ENCODE peak calls at places on chromosome 22, in six cellular contexts. I is naive thymus-derived CD4-positive, alpha-beta T cell; A is mesenchymal stem cell; F is CD4-positive, alpha-beta memory T cell; D is RWPE2; T is fibroblast of lung. X is an unnamed sample. For H3K9me3 and H3K4me1, the result is how much of the 10 kb centered on the place peaks cover.

GRCh38 chr22:38435010-38435409 is 20.0 kb downstream of the KCNJ4 start:
- DNase-seq in I (no peak), F (no peak), T (no peak), A (no peak), D (no peak), X (no peak)

GRCh38 chr22:35348703-35349102 is 32.2 kb upstream of the HMOX1 start:
- DNase-seq in F (peak), A (no peak), D (no peak), T (no peak), I (no peak), X (no peak)

GRCh38 chr22:41920271-41920976 is 5.5 kb upstream of the SHISA8 start:
- DNase-seq in F (no peak), D (no peak), I (no peak), A (no peak), T (no peak), X (no peak)

GRCh38 chr22:26825960-26826359 is 168.6 kb downstream of the MIAT start:
- DNase-seq in F (no peak), I (no peak), A (no peak), T (no peak), D (no peak), X (no peak)

GRCh38 chr22:35630891-35631290 is 13.8 kb upstream of the MB start:
- DNase-seq in F (no peak), T (no peak), D (no peak), A (no peak), I (no peak), X (no peak)

GRCh38 chr22:25208743-25209505 is 9.3 kb downstream of the CRYBB3 start:
- DNase-seq in A (no peak), D (no peak), I (no peak), F (no peak), T (no peak), X (no peak)

GRCh38 chr22:24506802-24507438 is 11.8 kb downstream of the UPB1 start:
- DNase-seq in I (no peak), F (no peak), D (no peak), A (peak), T (peak), X (peak)

GRCh38 chr22:10741210-10741609 is 4786.8 kb upstream of the OR11H1 start:
- DNase-seq in D (no peak), F (no peak), A (no peak), T (no peak), I (no peak), X (no peak)

GRCh38 chr22:26430600-26430999 is 1.5 kb downstream of the ASPHD2 start:
- DNase-seq in F (no peak), T (no peak), I (no peak), A (no peak), D (no peak), X (no peak)

GRCh38 chr22:26045051-26045450 is 124.2 kb upstream of the SEZ6L start:
- DNase-seq in I (no peak), F (no peak), A (no peak), T (no peak), D (no peak), X (no peak)

GRCh38 chr22:29309332-29310064 is 3.0 kb downstream of the GAS2L1 start:
- DNase-seq in D (peak), F (no peak), A (peak), T (no peak), I (no peak), X (peak)

GRCh38 chr22:47692811-47693210 is 930.4 kb downstream of the TBC1D22A start:
- DNase-seq in T (no peak), I (no peak), F (no peak), D (no peak), A (no peak), X (no peak)

GRCh38 chr22:44942979-44943700 is 66.7 kb downstream of the PHF21B start:
- DNase-seq in D (no peak), A (no peak), I (no peak), T (no peak), F (no peak), X (no peak)
- H3K9me3 ChIP-seq in D (under half), A (under half), I (under half), T (under half), F (under half), X (under half)

GRCh38 chr22:31089101-31090100 is 8.3 kb downstream of the SMTN start:
- DNase-seq in T (peak), F (peak), I (peak), A (peak), D (no peak), X (no peak)

GRCh38 chr22:31092161-31092560 is 11.0 kb downstream of the SMTN start:
- DNase-seq in F (no peak), A (no peak), D (no peak), I (no peak), T (no peak), X (no peak)

GRCh38 chr22:31090217-31091085 is 9.3 kb downstream of the SMTN start:
- DNase-seq in I (no peak), T (no peak), D (no peak), F (no peak), A (no peak), X (no peak)

GRCh38 chr22:31093090-31093850 is 12.2 kb downstream of the SMTN start:
- DNase-seq in A (no peak), D (peak), T (no peak), F (no peak), I (no peak), X (no peak)

GRCh38 chr22:31091106-31091975 is 10.2 kb downstream of the SMTN start:
- DNase-seq in F (no peak), I (no peak), T (no peak), D (peak), A (no peak), X (no peak)
- H3K27ac ChIP-seq in F (no peak), I (no peak), T (no peak), D (no peak), A (no peak), X (no peak)

GRCh38 chr22:46636221-46637002 is 16.2 kb downstream of the GRAMD4 start:
- DNase-seq in A (no peak), D (no peak), F (no peak), I (no peak), T (no peak), X (no peak)

GRCh38 chr22:46639843-46640242 is 19.7 kb downstream of the GRAMD4 start:
- DNase-seq in F (no peak), I (no peak), D (no peak), T (no peak), A (no peak), X (no peak)

GRCh38 chr22:46637711-46638600 is 17.8 kb downstream of the GRAMD4 start:
- DNase-seq in D (no peak), T (no peak), I (no peak), F (no peak), A (no peak), X (no peak)

GRCh38 chr22:46640293-46640692 is 20.1 kb downstream of the GRAMD4 start:
- DNase-seq in T (no peak), F (no peak), A (no peak), I (no peak), D (no peak), X (no peak)

DNA sequence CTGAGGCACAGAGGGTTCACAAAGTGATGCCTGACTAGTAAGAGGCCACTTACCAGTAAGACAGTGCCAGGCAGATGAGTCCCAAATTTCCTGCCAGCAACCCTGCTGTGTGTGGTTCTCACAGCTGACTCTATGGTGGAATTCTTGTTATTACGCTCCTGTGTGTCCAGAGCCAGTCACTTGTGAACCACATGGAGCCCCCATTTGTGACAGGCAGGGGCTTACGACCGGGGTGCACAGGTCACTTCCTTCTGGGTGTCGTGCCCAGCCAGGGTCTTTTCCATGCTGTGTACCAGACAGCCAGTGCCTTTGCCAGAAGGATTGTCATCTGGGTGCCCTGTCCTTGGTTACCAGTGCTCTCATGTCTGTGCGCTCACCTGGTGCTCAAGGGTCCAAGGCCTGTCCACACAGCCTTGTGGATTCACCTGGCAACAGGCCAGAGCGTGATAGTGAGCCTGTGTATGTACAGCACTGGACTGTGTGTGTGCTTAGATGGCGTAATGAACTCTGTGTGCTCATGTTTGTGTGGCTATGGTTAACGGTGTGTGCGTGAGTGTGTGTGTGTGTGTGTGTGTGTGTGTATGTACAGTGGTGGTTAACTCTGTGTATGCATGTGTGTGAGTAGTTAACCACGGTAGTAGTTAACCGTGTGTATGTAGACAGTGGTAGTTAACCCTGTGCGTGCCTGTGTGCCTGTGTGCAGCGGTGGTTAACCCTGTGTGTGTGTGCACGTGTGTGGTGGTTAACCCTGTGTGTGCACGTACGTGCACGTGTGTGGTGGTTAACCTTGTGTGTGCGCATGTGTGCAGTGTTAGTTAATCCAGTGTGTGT is 18.6 kb downstream of the GRAMD4 start:
- DNase-seq in D (no peak), A (peak), I (no peak), T (peak), F (no peak), X (no peak)
- H3K4me1 ChIP-seq in D (under half), A (under half), I (under half), T (under half), F (under half), X (under half)

DNA sequence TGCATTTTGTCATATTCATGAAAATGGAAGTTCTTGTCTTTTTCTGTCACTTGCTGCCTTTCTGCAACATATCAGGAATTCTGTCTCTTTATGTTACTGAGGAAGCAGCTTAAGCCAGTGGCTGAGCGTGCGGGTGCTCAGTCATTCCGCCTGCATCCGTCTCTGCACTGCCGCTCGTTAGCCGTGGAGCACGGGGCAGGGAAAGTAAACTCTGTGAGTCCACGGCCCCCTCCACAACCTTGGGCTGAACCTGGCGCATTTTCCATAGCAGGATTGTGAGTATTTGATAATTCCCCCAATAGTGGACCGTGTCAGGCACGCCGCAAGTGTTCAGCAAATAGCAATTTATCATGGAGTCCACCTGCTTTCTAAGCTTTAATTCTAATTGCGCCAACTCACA is 1007.7 kb downstream of the BRD1 start:
- DNase-seq in F (no peak), A (no peak), T (no peak), I (no peak), D (no peak), X (no peak)
- H3K9me3 ChIP-seq in F (under half), A (under half), T (under half), I (under half), D (under half), X (under half)

GRCh38 chr22:42926768-42927167 is 69.7 kb upstream of the ARFGAP3 start:
- DNase-seq in I (no peak), T (no peak), A (no peak), F (no peak), D (no peak), X (no peak)
- H3K27ac ChIP-seq in I (no peak), T (no peak), A (no peak), F (no peak), D (peak), X (no peak)

X was measured in PC-3.